ENCODE peak calls at places on chromosome 21, in five cellular contexts. W is thyroid gland, V is cardiac muscle cell, H is body of pancreas, J is K562. C is an unnamed sample.
A peak's percentile ranks its signal among the peaks of the same experiment; 100 is the strongest.

GRCh38 chr21:27077501-27077900 is 110.6 kb upstream of the ADAMTS5 start:
- DNase-seq in W (no peak), V (no peak), H (no peak), J (no peak), C (no peak)

GRCh38 chr21:43345746-43346409 is 81.1 kb downstream of the SIK1 start:
- DNase-seq in W (no peak), V (peak; percentile 97), H (no peak), J (peak; percentile 53), C (no peak)

GRCh38 chr21:37071561-37072238 is 1.2 kb downstream of the PIGP start:
- DNase-seq in W (peak; percentile 51), V (peak; percentile 81), H (peak; percentile 74), J (peak; percentile 55), C (peak; percentile 75)

GRCh38 chr21:27648560-27648959 is 681.7 kb upstream of the ADAMTS5 start:
- DNase-seq in W (no peak), V (peak; percentile 81), H (no peak), J (no peak), C (no peak)

GRCh38 chr21:18222346-18222745 is 22.3 kb upstream of the CHODL start:
- DNase-seq in W (no peak), V (no peak), H (no peak), J (no peak), C (no peak)

GRCh38 chr21:38120984-38121855 is 135.6 kb upstream of the KCNJ15 start:
- DNase-seq in W (no peak), V (no peak), H (no peak), J (peak; percentile 98), C (peak; percentile 86)

GRCh38 chr21:25626752-25627151 is 12.3 kb upstream of the JAM2 start:
- DNase-seq in W (peak; percentile 12), V (peak; percentile 9), H (peak; percentile 13), J (no peak), C (peak; percentile 50)

GRCh38 chr21:24658016-24658415 is 949.3 kb downstream of the MRPL39 start:
- DNase-seq in W (no peak), V (no peak), H (no peak), J (no peak), C (no peak)

GRCh38 chr21:26236281-26236680 is 65.7 kb upstream of the APP start:
- DNase-seq in W (no peak), V (no peak), H (no peak), J (no peak), C (no peak)

GRCh38 chr21:37974081-37974480 is 57.8 kb upstream of the KCNJ6 start:
- DNase-seq in W (no peak), V (no peak), H (no peak), J (no peak), C (no peak)

GRCh38 chr21:22855581-22855980 is 1857.4 kb downstream of the NCAM2 start:
- DNase-seq in W (no peak), V (no peak), H (no peak), J (no peak), C (no peak)

GRCh38 chr21:34807146-34807880 is 138.5 kb downstream of the CLIC6 start:
- DNase-seq in W (no peak), V (peak; percentile 92), H (no peak), J (no peak), C (no peak)

GRCh38 chr21:35423694-35424093 is 374.6 kb upstream of the RUNX1 start:
- DNase-seq in W (no peak), V (peak; percentile 77), H (no peak), J (no peak), C (no peak)

GRCh38 chr21:17476006-17476405 is 36.8 kb upstream of the CXADR start:
- DNase-seq in W (no peak), V (no peak), H (peak; percentile 83), J (no peak), C (peak; percentile 67)

GRCh38 chr21:30340714-30341573 is 3.5 kb upstream of the KRTAP27-1 start:
- DNase-seq in W (peak; percentile 49), V (peak; percentile 54), H (peak; percentile 51), J (peak; percentile 37), C (peak; percentile 77)

GRCh38 chr21:36976882-36977651 is 10.6 kb upstream of the HLCS start:
- DNase-seq in W (peak; percentile 42), V (peak; percentile 83), H (peak; percentile 69), J (peak; percentile 87), C (peak; percentile 36)

GRCh38 chr21:37536616-37537278 is 170.2 kb downstream of the DYRK1A start:
- DNase-seq in W (no peak), V (peak; percentile 37), H (no peak), J (peak; percentile 65), C (no peak)

GRCh38 chr21:38037416-38037815 is 121.2 kb upstream of the KCNJ6 start:
- DNase-seq in W (no peak), V (no peak), H (no peak), J (no peak), C (no peak)

GRCh38 chr21:36839735-36840134 is 126.7 kb downstream of the HLCS start:
- DNase-seq in W (no peak), V (no peak), H (no peak), J (no peak), C (no peak)

GRCh38 chr21:43277481-43278351 is 108.9 kb downstream of the CRYAA start:
- DNase-seq in W (peak; percentile 68), V (no peak), H (no peak), J (no peak), C (no peak)

GRCh38 chr21:38386967-38387366 is 111.3 kb downstream of the ERG start:
- DNase-seq in W (no peak), V (no peak), H (no peak), J (no peak), C (no peak)

GRCh38 chr21:45794040-45794439 is 150.5 kb downstream of the PCBP3 start:
- DNase-seq in W (no peak), V (no peak), H (no peak), J (no peak), C (no peak)

GRCh38 chr21:16186742-16187141 is 457.0 kb downstream of the USP25 start:
- DNase-seq in W (no peak), V (peak; percentile 84), H (no peak), J (no peak), C (peak; percentile 31)

GRCh38 chr21:42524341-42525227 is 10.9 kb downstream of the SLC37A1 start:
- DNase-seq in W (peak; percentile 91), V (no peak), H (peak; percentile 65), J (no peak), C (peak; percentile 67)

GRCh38 chr21:46157396-46157986 is 2.1 kb upstream of the FTCD start:
- DNase-seq in W (no peak), V (no peak), H (no peak), J (no peak), C (peak; percentile 11)

GRCh38 chr21:34936874-34937563 is 112.1 kb downstream of the RUNX1 start:
- DNase-seq in W (no peak), V (no peak), H (no peak), J (no peak), C (no peak)

GRCh38 chr21:45824546-45825208 is 156.9 kb upstream of the COL6A1 start:
- DNase-seq in W (no peak), V (no peak), H (no peak), J (no peak), C (peak; percentile 8)

GRCh38 chr21:25908495-25908894 is 173.7 kb downstream of the GABPA start:
- DNase-seq in W (no peak), V (no peak), H (no peak), J (no peak), C (no peak)

GRCh38 chr21:14968821-14969220 is 96.0 kb downstream of the NRIP1 start:
- DNase-seq in W (no peak), V (peak; percentile 63), H (no peak), J (no peak), C (no peak)

GRCh38 chr21:38766987-38767722 is 38.6 kb upstream of the ETS2 start:
- DNase-seq in W (no peak), V (no peak), H (peak; percentile 65), J (no peak), C (no peak)

GRCh38 chr21:27359141-27359540 is 392.3 kb upstream of the ADAMTS5 start:
- DNase-seq in W (no peak), V (no peak), H (no peak), J (no peak), C (no peak)

GRCh38 chr21:40688106-40688850 is 158.7 kb downstream of the DSCAM start:
- DNase-seq in W (no peak), V (no peak), H (no peak), J (no peak), C (no peak)

GRCh38 chr21:40686526-40686925 is 160.4 kb downstream of the DSCAM start:
- DNase-seq in W (no peak), V (no peak), H (no peak), J (no peak), C (no peak)

GRCh38 chr21:40687625-40688024 is 159.3 kb downstream of the DSCAM start:
- DNase-seq in W (no peak), V (no peak), H (no peak), J (no peak), C (no peak)

GRCh38 chr21:40689816-40690215 is 157.1 kb downstream of the DSCAM start:
- DNase-seq in W (no peak), V (no peak), H (no peak), J (no peak), C (no peak)

DNA sequence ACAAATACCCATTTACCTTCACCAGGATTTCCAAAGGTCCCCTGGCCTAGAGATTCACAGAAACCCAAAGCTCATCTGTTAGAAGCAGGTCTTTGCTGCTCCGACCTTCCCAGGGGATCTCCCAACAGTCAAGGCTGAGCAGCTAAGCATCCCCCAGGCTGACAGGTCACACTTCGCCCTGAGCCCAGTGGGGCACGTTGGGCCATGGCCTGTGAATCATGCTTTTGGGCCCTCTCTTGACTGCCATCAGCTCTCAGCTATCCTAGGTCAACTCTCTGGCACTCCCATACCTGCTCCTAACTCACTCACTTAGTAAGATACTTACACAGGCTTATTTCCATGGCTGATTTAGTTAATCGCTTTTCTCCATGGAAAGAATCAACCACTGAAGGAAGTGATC is 157.7 kb downstream of the DSCAM start:
- DNase-seq in W (no peak), V (no peak), H (no peak), J (no peak), C (no peak)
- H3K4me1 ChIP-seq in W (no peaks in the 10 kb centered on the region), V (peaks cover 6% of the 10 kb centered on the region), H (no peaks in the 10 kb centered on the region), J (no peaks in the 10 kb centered on the region), C (peaks cover 4% of the 10 kb centered on the region)

GRCh38 chr21:21200103-21200938 is 202.1 kb downstream of the NCAM2 start:
- DNase-seq in W (no peak), V (peak; percentile 98), H (peak; percentile 38), J (peak; percentile 96), C (peak; percentile 30)
- H3K4me3 ChIP-seq in W (no peak overlapping the region), V (no peak overlapping the region), H (no peak overlapping the region), J (peak overlapping the region; percentile 1), C (no peak overlapping the region)

DNA sequence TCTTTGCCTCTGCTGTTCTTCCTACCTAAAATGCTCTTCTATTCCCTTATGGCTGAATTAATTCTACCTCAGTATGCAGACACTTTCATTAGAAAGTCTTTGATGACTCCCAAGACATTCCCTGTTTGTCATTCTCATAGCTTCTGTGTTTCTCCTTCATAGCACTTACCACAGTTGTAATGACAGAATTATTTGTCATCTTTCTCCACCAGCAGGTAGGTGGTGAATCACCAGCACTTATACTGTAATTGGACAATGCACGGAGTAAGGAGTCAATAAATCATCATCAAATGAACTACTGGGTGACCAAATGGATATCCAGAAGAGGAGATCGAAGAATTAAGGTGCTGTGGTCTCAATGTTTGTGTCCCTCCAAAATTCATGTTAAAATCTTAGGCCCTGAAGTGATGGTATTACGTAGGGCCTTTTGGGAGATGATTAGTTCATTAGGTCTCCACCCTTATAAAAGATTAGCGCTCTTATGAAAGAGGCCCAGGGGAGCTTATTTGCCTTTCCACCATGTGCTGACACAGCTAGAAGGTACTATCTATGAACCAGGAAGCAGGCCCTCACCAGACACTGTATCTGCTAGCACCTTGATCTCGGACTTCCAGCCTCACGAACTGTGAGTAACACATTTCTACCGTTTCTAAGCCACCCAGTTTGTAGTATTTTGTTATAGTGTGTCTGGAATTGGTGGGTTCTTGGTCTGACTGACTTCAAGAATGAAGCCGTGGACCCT is 2.4 kb upstream of the CCT8 start:
- DNase-seq in W (no peak), V (no peak), H (no peak), J (no peak), C (no peak)
- H3K4me1 ChIP-seq in W (peaks cover 17% of the 10 kb centered on the region), V (peaks cover 11% of the 10 kb centered on the region), H (peaks cover 35% of the 10 kb centered on the region), J (peaks cover 6% of the 10 kb centered on the region), C (peaks cover 38% of the 10 kb centered on the region)

GRCh38 chr21:33662046-33662445 is 19.7 kb downstream of the ITSN1 start:
- DNase-seq in W (no peak), V (no peak), H (no peak), J (no peak), C (no peak)
- H3K4me3 ChIP-seq in W (no peak overlapping the region), V (no peak overlapping the region), H (no peak overlapping the region), J (no peak overlapping the region), C (no peak overlapping the region)